ENCODE peak calls at places on chromosomes 1 and 21, in eight cellular contexts. F, I, U, Y, X, E, P and W are unnamed samples.
A peak's percentile ranks its signal among the peaks of the same experiment; 100 is the strongest.

GRCh38 chr1:221897312-221897711 is 155.4 kb upstream of the DUSP10 start:
- DNase-seq in F (no peak), I (no peak), U (no peak), Y (no peak), X (no peak), E (no peak), P (peak; percentile 92), W (no peak)

GRCh38 chr1:70327306-70328076 is 27.0 kb downstream of the ANKRD13C start:
- DNase-seq in F (no peak), I (no peak), U (no peak), Y (no peak), X (no peak), E (no peak), P (no peak), W (no peak)

GRCh38 chr1:8078176-8078671 is 52.1 kb upstream of the ERRFI1 start:
- DNase-seq in F (no peak), I (no peak), U (no peak), Y (no peak), X (no peak), E (no peak), P (peak; percentile 96), W (no peak)

GRCh38 chr21:41763398-41763931 is 3.4 kb downstream of the RIPK4 start:
- DNase-seq in F (peak; percentile 39), I (no peak), U (no peak), Y (no peak), X (no peak), E (no peak), P (no peak), W (peak; percentile 90)

GRCh38 chr1:31420716-31421115 is 7.7 kb downstream of the SERINC2 start:
- DNase-seq in F (no peak), I (no peak), U (no peak), Y (no peak), X (no peak), E (no peak), P (no peak), W (no peak)

GRCh38 chr1:92915547-92915946 is 45.7 kb downstream of the DIPK1A start:
- DNase-seq in F (no peak), I (no peak), U (no peak), Y (no peak), X (no peak), E (no peak), P (no peak), W (no peak)

GRCh38 chr1:111551623-111552470 is 48.4 kb upstream of the ADORA3 start:
- DNase-seq in F (no peak), I (no peak), U (no peak), Y (no peak), X (no peak), E (no peak), P (no peak), W (no peak)

GRCh38 chr1:21149862-21150432 is 26.8 kb downstream of the EIF4G3 start:
- DNase-seq in F (no peak), I (no peak), U (no peak), Y (no peak), X (peak; percentile 59), E (peak; percentile 31), P (peak; percentile 87), W (no peak)

GRCh38 chr21:31316488-31317169 is 27.4 kb downstream of the TIAM1 start:
- DNase-seq in F (no peak), I (no peak), U (no peak), Y (no peak), X (no peak), E (no peak), P (peak; percentile 26), W (no peak)

GRCh38 chr1:242787968-242788367 is 263.5 kb upstream of the PLD5 start:
- DNase-seq in F (no peak), I (no peak), U (no peak), Y (no peak), X (no peak), E (no peak), P (no peak), W (no peak)